ENCODE peak calls at places on chromosomes 16 and 17, in five cellular contexts. J is body of pancreas, L is A549, Z is gastrocnemius medialis, C is uterus. D is an unnamed sample.

GRCh38 chr16:56610017-56610608 is 1.7 kb downstream of the MT2A start:
- DNase-seq in J (peak), L (peak), Z (peak), C (peak), D (peak)

GRCh38 chr16:3797904-3798811 is 80.8 kb upstream of the TRAP1 start:
- DNase-seq in J (no peak), L (no peak), Z (no peak), C (no peak), D (no peak)

GRCh38 chr16:56950455-56950854 is 11.3 kb upstream of the CETP start:
- DNase-seq in J (no peak), L (no peak), Z (no peak), C (no peak), D (no peak)

GRCh38 chr17:71631483-71631882 is 489.3 kb upstream of the SOX9 start:
- DNase-seq in J (no peak), L (no peak), Z (no peak), C (no peak), D (no peak)

GRCh38 chr16:77833906-77834599 is 45.7 kb downstream of the VAT1L start:
- DNase-seq in J (no peak), L (no peak), Z (no peak), C (no peak), D (no peak)

GRCh38 chr17:41801374-41802062 is 10.2 kb downstream of the P3H4 start:
- DNase-seq in J (peak), L (peak), Z (peak), C (peak), D (peak)

GRCh38 chr16:1772908-1773702 is at the start of gene MRPS34:
- DNase-seq in J (peak), L (peak), Z (peak), C (peak), D (no peak)

GRCh38 chr16:57284206-57284951 is at the start of gene PLLP:
- DNase-seq in J (peak), L (peak), Z (no peak), C (peak), D (no peak)

GRCh38 chr16:84267380-84267779 is 27.3 kb upstream of the WFDC1 start:
- DNase-seq in J (no peak), L (no peak), Z (no peak), C (no peak), D (no peak)

GRCh38 chr16:674968-675883 is at the start of gene RHBDL1:
- DNase-seq in J (peak), L (no peak), Z (no peak), C (no peak), D (no peak)

GRCh38 chr17:64004903-64005733 is 7.0 kb downstream of the PRR29 start:
- DNase-seq in J (no peak), L (no peak), Z (no peak), C (no peak), D (peak)

GRCh38 chr17:40559016-40559853 is 6.0 kb downstream of the CCR7 start:
- DNase-seq in J (no peak), L (no peak), Z (no peak), C (peak), D (peak)

GRCh38 chr16:88361775-88362174 is 21.0 kb upstream of the ZNF469 start:
- DNase-seq in J (no peak), L (no peak), Z (no peak), C (no peak), D (no peak)

GRCh38 chr17:28407130-28407973 is 1.3 kb upstream of the SLC46A1 start:
- DNase-seq in J (no peak), L (no peak), Z (no peak), C (no peak), D (no peak)

GRCh38 chr17:5443728-5444127 is 4.8 kb upstream of the C1QBP start:
- DNase-seq in J (no peak), L (no peak), Z (no peak), C (no peak), D (no peak)

GRCh38 chr16:48583075-48584065 is 26.6 kb downstream of the N4BP1 start:
- DNase-seq in J (no peak), L (no peak), Z (no peak), C (no peak), D (no peak)

GRCh38 chr17:5770556-5771270 is 186.4 kb upstream of the NLRP1 start:
- DNase-seq in J (no peak), L (no peak), Z (no peak), C (no peak), D (no peak)

GRCh38 chr16:5062051-5062450 is 3.7 kb downstream of the C16orf89 start:
- DNase-seq in J (no peak), L (no peak), Z (no peak), C (no peak), D (no peak)

GRCh38 chr17:49861150-49861884 is 13.4 kb upstream of the TAC4 start:
- DNase-seq in J (peak), L (peak), Z (no peak), C (peak), D (peak)

GRCh38 chr17:45092932-45093430 is 31.9 kb downstream of the NMT1 start:
- DNase-seq in J (peak), L (peak), Z (peak), C (peak), D (peak)

GRCh38 chr16:3458278-3458851 is 14.9 kb downstream of the NAA60 start:
- DNase-seq in J (peak), L (no peak), Z (no peak), C (no peak), D (no peak)

GRCh38 chr16:7236824-7237410 is 95.7 kb upstream of the RBFOX1 start:
- DNase-seq in J (no peak), L (no peak), Z (no peak), C (no peak), D (no peak)

DNA sequence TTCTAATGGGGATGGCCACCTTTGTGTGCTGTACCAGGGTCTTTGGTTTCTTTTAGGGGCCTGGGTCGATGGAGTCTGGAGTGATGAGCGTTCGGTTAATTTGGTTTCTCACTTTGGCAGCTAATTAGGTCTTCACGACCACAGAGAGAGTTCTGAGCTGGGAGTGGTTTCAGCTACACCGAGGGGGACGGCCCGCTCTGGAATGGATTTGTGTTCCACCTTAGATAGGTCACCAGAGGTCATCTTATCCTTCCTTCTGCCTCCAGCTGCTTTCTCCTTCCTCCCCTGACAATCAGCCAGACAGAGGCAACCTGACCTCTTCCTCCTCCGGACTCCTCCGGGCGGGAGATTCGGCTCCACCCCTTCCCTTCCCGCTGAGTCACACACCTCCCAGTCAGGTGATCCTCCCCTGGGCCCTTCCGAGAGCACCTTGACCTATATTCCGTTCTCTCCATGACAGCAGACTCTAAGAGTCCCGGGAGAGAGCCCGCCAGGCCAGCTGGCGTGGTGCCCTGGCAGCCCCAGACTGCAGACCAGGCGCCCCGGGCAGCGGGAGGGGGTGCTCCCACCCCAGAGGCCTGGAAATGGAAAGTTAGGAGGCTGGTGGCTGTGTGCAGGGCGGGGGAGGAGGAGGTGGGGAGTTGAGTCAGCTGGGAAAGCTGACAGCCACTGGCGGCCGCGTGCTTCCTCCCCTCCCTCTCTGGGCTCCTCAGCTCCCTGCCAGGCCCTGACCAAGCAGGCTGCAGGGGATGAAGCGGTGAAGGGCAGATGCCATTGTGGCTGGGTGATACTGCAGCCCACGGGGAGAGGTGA is 44.7 kb downstream of the CHD9 start:
- DNase-seq in J (peak), L (peak), Z (peak), C (peak), D (peak)
- TF ChIP-seq POLR2A in J (peak), L (no peak), Z (no peak), C (no peak), D (no peak)

GRCh38 chr17:2063306-2064146 is 8.6 kb downstream of the HIC1 start:
- DNase-seq in J (no peak), L (no peak), Z (no peak), C (peak), D (no peak)
- TF ChIP-seq POLR2A in J (no peak), L (no peak), Z (no peak), C (peak), D (no peak)

GRCh38 chr17:14510136-14510535 is 209.3 kb downstream of the HS3ST3B1 start:
- DNase-seq in J (no peak), L (no peak), Z (no peak), C (no peak), D (no peak)
- TF ChIP-seq POLR2A in J (no peak), L (no peak), Z (no peak), C (no peak), D (no peak)

GRCh38 chr17:82489117-82489516 is 30.4 kb upstream of the FOXK2 start:
- DNase-seq in J (no peak), L (no peak), Z (peak), C (peak), D (peak)

GRCh38 chr17:82491196-82491530 is 28.4 kb upstream of the FOXK2 start:
- DNase-seq in J (no peak), L (no peak), Z (no peak), C (no peak), D (no peak)

GRCh38 chr17:82491533-82491932 is 28.0 kb upstream of the FOXK2 start:
- DNase-seq in J (no peak), L (no peak), Z (no peak), C (no peak), D (no peak)

GRCh38 chr17:82490512-82491195 is 28.9 kb upstream of the FOXK2 start:
- DNase-seq in J (no peak), L (no peak), Z (no peak), C (no peak), D (no peak)

DNA sequence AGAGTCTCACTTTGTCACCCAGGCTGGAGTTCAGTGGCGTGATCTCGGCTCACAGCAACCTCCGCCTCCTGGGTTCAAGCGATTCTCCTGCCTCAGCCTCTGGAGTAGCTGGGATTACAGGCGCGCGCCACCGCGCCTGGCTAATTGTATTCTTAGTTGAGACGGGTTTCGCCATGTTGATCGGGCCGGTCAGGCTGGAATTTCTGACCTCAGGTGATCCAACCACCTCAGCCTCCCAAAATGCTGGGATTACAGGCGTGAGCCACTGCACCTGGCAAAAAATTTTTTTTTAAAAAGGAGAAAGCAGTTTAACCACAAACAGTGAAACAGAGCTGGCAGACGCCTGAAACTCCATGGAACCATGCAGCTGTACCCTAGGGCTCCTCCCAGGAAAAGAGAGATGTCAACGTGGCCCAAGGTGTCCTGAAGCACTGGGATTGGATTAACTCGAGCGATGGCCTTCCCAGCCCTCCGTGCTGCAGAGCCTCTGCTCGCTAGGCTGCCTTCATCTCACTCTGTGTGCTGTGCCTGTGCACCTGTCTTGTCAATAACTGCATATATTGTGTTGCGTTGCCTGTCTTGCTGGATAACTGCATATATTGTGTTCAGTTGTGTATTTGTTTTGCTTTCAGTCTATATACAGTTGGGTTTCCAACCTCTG is 29.6 kb upstream of the FOXK2 start:
- DNase-seq in J (no peak), L (no peak), Z (no peak), C (no peak), D (no peak)
- TF ChIP-seq POLR2A in J (no peak), L (no peak), Z (no peak), C (no peak), D (no peak)

DNA sequence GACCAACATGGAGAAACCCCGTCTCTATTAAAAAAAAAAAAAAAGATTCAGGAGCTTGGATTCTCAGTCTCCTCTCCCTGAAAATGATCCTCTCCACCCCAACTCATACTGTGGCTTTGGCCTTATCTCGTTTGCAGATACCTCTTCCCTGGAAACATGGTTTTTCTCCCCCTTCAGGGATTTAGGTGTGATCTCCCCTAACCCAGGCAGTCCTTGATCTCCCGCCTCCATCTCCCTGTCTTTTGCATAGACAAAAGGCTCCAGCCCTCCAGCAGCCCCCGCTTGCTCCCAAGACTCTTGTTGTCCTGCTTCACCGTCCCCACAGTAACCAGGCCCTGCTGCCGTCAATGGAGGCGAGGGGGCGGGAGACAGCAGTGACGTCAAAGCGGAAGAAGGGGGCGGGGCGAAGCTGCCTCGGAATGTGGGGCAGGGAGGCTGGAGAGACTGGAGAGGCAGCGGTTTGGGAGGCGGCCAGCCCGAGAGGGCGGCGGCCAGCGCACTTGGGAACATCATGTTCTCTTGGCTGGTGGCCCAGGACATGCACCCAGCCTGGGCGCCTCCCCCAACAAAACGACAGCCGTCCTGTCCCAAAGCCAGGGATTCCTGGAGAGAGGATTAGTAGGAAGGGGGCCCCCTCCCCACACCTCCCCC is 1.9 kb upstream of the PER1 start:
- DNase-seq in J (peak), L (peak), Z (peak), C (peak), D (peak)
- TF ChIP-seq POLR2A in J (no peak), L (peak), Z (peak), C (peak), D (no peak)

GRCh38 chr17:74571894-74572293 is 4.6 kb upstream of the CD300H start:
- DNase-seq in J (no peak), L (no peak), Z (no peak), C (no peak), D (no peak)

GRCh38 chr17:74574489-74575142 is 7.3 kb upstream of the CD300H start:
- DNase-seq in J (no peak), L (no peak), Z (no peak), C (no peak), D (no peak)

GRCh38 chr17:74569392-74570003 is 2.2 kb upstream of the CD300H start:
- DNase-seq in J (peak), L (peak), Z (no peak), C (peak), D (peak)

GRCh38 chr17:74569001-74569391 is 1.7 kb upstream of the CD300H start:
- DNase-seq in J (no peak), L (no peak), Z (no peak), C (no peak), D (no peak)

DNA sequence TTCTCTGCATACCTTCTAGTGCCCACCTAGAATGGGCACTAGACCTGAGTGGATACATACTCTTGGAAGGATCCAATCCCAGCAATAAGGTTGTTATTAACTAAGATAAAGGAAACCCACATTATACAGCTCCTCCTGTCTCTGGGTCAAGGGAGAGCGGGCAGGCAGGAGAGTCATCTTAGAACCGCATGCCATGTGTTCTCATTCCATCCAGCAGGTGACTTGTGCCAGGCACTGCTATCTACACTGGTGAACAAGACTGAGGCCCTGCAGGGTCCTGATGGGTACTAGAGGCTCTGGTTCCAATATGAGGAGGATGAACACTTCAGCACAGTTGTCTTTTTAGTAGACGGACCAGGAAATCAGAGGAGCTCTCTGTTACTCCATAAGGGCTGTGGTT is 5.9 kb upstream of the CD300H start:
- DNase-seq in J (no peak), L (no peak), Z (no peak), C (no peak), D (no peak)
- TF ChIP-seq POLR2A in J (no peak), L (no peak), Z (no peak), C (no peak), D (no peak)

DNA sequence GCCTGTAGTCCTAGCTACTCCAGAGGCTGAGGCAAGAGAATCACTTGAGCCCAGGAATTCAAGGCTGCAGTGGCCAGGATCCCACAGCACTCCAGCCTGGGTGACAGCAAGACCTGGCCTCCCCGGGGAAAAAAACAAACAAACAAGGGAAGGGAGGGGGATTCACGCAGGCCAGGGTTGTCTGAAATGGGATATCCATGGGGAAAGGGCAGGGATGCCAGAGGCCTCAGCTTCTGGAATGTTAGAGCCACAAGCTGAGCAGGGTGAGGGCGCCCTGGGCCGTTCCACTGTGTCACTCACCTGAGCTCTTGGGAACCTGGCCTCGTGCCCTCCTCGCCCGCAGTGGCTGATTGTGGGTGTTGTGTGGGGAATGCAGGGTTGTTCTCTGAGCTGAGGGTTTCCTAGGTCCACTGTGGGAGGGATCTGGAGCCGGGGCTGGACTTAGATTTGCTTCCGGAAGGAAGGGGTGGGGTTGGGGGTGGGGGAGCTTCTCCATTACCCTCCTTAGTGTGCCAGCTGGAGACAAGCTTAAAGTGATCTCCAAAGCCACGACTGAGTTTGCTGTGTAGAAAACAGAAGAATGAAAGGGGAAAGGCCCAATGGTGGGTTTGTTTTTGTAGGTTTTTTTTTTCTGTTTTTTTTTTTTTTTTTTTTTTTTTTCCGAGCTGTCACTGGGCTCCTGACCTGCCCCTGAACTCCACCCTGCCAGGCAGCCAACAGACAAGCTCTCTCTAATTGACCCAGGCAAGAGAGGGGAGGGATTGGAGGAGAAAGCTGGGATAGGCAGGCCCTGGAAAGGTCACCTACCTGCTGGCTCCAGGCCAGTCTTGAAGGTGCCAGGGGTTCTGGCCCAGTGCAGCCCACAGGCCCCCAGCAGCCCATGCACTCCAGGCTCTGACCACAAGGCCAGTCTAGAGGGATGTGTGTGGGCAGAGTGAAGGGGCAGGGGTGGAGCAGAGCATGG is at the start of gene SULT1A1:
- DNase-seq in J (peak), L (no peak), Z (peak), C (peak), D (peak)
- TF ChIP-seq POLR2A in J (peak), L (no peak), Z (no peak), C (no peak), D (no peak)

GRCh38 chr16:75250089-75250808 is 1.2 kb downstream of the BCAR1 start:
- DNase-seq in J (peak), L (peak), Z (peak), C (no peak), D (no peak)
- TF ChIP-seq POLR2A in J (peak), L (no peak), Z (peak), C (no peak), D (no peak)

GRCh38 chr17:3754458-3755334 is 31.0 kb downstream of the HASPIN start:
- DNase-seq in J (peak), L (no peak), Z (no peak), C (no peak), D (peak)
- TF ChIP-seq POLR2A in J (peak), L (no peak), Z (no peak), C (peak), D (no peak)

DNA sequence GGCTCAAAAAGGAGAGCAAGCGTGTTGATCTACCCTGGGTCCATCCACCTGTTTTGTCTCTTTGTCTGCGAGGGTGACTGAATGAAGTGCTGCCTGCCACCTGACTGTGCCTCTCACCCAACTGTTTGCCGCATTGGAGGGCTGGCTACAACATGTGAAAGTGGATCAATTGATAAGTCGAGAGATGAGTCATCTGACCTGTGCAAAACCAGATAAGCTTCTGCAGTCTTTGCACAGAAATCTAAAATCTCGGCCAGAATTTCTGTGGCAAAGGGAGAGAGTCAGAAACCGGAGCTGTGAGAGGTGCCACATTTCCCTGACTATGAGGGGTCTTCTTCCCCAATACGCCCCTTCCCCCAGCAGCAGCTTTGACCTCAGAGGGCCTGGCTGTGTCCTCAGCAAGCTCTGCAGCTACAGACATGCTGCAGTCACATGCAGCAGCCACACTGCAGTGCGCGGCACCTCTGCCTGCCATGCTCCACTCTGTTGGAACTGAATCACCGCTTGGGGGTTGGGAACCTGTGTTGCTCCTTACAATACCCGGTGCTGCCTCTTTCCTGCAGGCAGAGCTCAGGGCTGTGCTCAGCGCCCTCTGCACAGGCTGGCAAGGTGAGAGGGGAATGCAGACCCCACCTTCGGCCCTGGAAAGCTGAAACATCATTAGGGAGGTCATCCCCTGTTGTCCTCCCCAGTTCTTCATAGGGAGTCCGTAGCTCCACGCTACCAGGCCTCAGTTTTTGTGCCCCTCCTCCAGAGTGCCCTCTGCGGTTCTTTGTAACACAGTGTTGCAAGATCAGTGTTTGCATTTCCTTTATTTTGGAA is 16.2 kb upstream of the HAS3 start:
- DNase-seq in J (peak), L (no peak), Z (no peak), C (no peak), D (no peak)
- TF ChIP-seq POLR2A in J (no peak), L (no peak), Z (no peak), C (no peak), D (no peak)